ENCODE peak calls at places on chromosome 5, in seven cellular contexts. One of them, this sample, is unnamed.

GRCh38 chr5:174198541-174198940 is 153.0 kb downstream of the NSG2 start:
- DNase-seq in CD8-positive, alpha-beta T cell: no peak
- DNase-seq in coronary artery: no peak
- DNase-seq in cardiac muscle cell: no peak
- DNase-seq in H9: no peak
- DNase-seq in neural crest cell: no peak
- DNase-seq in A549: no peak
- DNase-seq in this sample: no peak

GRCh38 chr5:174601937-174602336 is 122.4 kb upstream of the MSX2 start:
- DNase-seq in CD8-positive, alpha-beta T cell: no peak
- DNase-seq in coronary artery: no peak
- DNase-seq in cardiac muscle cell: no peak
- DNase-seq in H9: no peak
- DNase-seq in neural crest cell: no peak
- DNase-seq in A549: no peak
- DNase-seq in this sample: peak; percentile 95

GRCh38 chr5:2751592-2752021 is at the start of gene IRX2:
- DNase-seq in CD8-positive, alpha-beta T cell: no peak
- DNase-seq in coronary artery: peak; percentile 78
- DNase-seq in cardiac muscle cell: peak; percentile 98
- DNase-seq in H9: peak; percentile 95
- DNase-seq in neural crest cell: peak; percentile 80
- DNase-seq in A549: peak; percentile 44
- DNase-seq in this sample: peak; percentile 83

GRCh38 chr5:157917909-157918809 is 59.2 kb upstream of the CLINT1 start:
- DNase-seq in CD8-positive, alpha-beta T cell: peak; percentile 54
- DNase-seq in coronary artery: no peak
- DNase-seq in cardiac muscle cell: peak; percentile 61
- DNase-seq in H9: peak; percentile 82
- DNase-seq in neural crest cell: peak; percentile 47
- DNase-seq in A549: peak; percentile 25
- DNase-seq in this sample: peak; percentile 72

GRCh38 chr5:115423541-115423940 is 121.0 kb downstream of the FEM1C start:
- DNase-seq in CD8-positive, alpha-beta T cell: no peak
- DNase-seq in coronary artery: no peak
- DNase-seq in cardiac muscle cell: peak; percentile 22
- DNase-seq in H9: no peak
- DNase-seq in neural crest cell: no peak
- DNase-seq in A549: no peak
- DNase-seq in this sample: no peak

GRCh38 chr5:103262422-103262871 is 3.9 kb downstream of the MACIR start:
- DNase-seq in CD8-positive, alpha-beta T cell: no peak
- DNase-seq in coronary artery: no peak
- DNase-seq in cardiac muscle cell: no peak
- DNase-seq in H9: no peak
- DNase-seq in neural crest cell: no peak
- DNase-seq in A549: no peak
- DNase-seq in this sample: no peak

GRCh38 chr5:84301535-84301934 is 83.1 kb downstream of the EDIL3 start:
- DNase-seq in CD8-positive, alpha-beta T cell: no peak
- DNase-seq in coronary artery: no peak
- DNase-seq in cardiac muscle cell: no peak
- DNase-seq in H9: no peak
- DNase-seq in neural crest cell: no peak
- DNase-seq in A549: no peak
- DNase-seq in this sample: no peak

GRCh38 chr5:167633931-167634341 is 657.5 kb upstream of the WWC1 start:
- DNase-seq in CD8-positive, alpha-beta T cell: no peak
- DNase-seq in coronary artery: no peak
- DNase-seq in cardiac muscle cell: no peak
- DNase-seq in H9: no peak
- DNase-seq in neural crest cell: no peak
- DNase-seq in A549: no peak
- DNase-seq in this sample: no peak

This sample was measured in SW480.